ENCODE peak calls at places on chromosomes 16 and 17, in four cellular contexts. R is GM12878, M is suprapubic skin, V is cardiac muscle cell. C is an unnamed sample.

GRCh38 chr17:58534901-58535421 is 20.5 kb upstream of the MTMR4 start:
- DNase-seq in R (no peak), M (no peak), V (no peak), C (no peak)

GRCh38 chr17:66930933-66931332 is 33.6 kb upstream of the CACNG4 start:
- DNase-seq in R (no peak), M (no peak), V (no peak), C (no peak)

GRCh38 chr16:67256701-67257230 is 8.0 kb downstream of the SLC9A5 start:
- DNase-seq in R (no peak), M (no peak), V (no peak), C (no peak)

GRCh38 chr16:3950343-3951193 is 70.1 kb upstream of the CREBBP start:
- DNase-seq in R (no peak), M (peak), V (no peak), C (no peak)

GRCh38 chr16:70563571-70563970 is 40.0 kb downstream of the SF3B3 start:
- DNase-seq in R (no peak), M (no peak), V (no peak), C (no peak)

GRCh38 chr16:30187971-30188561 is 4.7 kb downstream of the CORO1A start:
- DNase-seq in R (no peak), M (peak), V (no peak), C (no peak)

GRCh38 chr16:89289428-89290395 is 72.2 kb downstream of the ZNF778 start:
- DNase-seq in R (no peak), M (no peak), V (peak), C (no peak)

GRCh38 chr16:67872631-67873434 is at the start of gene EDC4:
- DNase-seq in R (peak), M (peak), V (peak), C (peak)

GRCh38 chr17:83096401-83097220 is 17.2 kb downstream of the METRNL start:
- DNase-seq in R (no peak), M (no peak), V (no peak), C (no peak)

GRCh38 chr17:47264171-47264570 is 10.5 kb downstream of the ITGB3 start:
- DNase-seq in R (no peak), M (no peak), V (peak), C (no peak)

GRCh38 chr17:40242774-40243173 is 23.7 kb downstream of the WIPF2 start:
- DNase-seq in R (no peak), M (no peak), V (no peak), C (no peak)

GRCh38 chr16:2783581-2784375 is 3.6 kb downstream of the PRSS33 start:
- DNase-seq in R (no peak), M (peak), V (no peak), C (no peak)

GRCh38 chr17:1808649-1809048 is 21.1 kb downstream of the SMYD4 start:
- DNase-seq in R (no peak), M (no peak), V (no peak), C (no peak)

GRCh38 chr16:88599092-88599733 is 29.0 kb downstream of the ZC3H18 start:
- DNase-seq in R (no peak), M (no peak), V (no peak), C (peak)

GRCh38 chr17:78864117-78864516 is 23.5 kb upstream of the USP36 start:
- DNase-seq in R (no peak), M (no peak), V (no peak), C (no peak)

GRCh38 chr16:78045865-78046581 is 23.7 kb downstream of the CLEC3A start:
- DNase-seq in R (no peak), M (no peak), V (peak), C (no peak)

GRCh38 chr16:143456-143855 is 5.0 kb upstream of the NPRL3 start:
- DNase-seq in R (no peak), M (no peak), V (no peak), C (no peak)

GRCh38 chr16:4115209-4115940 is 867 bp downstream of the ADCY9 start:
- DNase-seq in R (no peak), M (no peak), V (peak), C (no peak)

GRCh38 chr16:17836868-17837602 is 366.3 kb upstream of the XYLT1 start:
- DNase-seq in R (no peak), M (no peak), V (no peak), C (no peak)

GRCh38 chr17:38848939-38849563 is 4.5 kb downstream of the RPL23 start:
- DNase-seq in R (no peak), M (no peak), V (no peak), C (no peak)

GRCh38 chr17:8060274-8060673 is 21.4 kb downstream of the ALOX15B start:
- DNase-seq in R (peak), M (peak), V (peak), C (no peak)

GRCh38 chr17:283911-284675 is 68.5 kb downstream of the RPH3AL start:
- DNase-seq in R (no peak), M (peak), V (no peak), C (no peak)

GRCh38 chr17:63395075-63395815 is 50.9 kb downstream of the CYB561 start:
- DNase-seq in R (no peak), M (no peak), V (peak), C (no peak)

GRCh38 chr16:24685539-24686432 is 43.7 kb upstream of the TNRC6A start:
- DNase-seq in R (no peak), M (no peak), V (peak), C (no peak)

GRCh38 chr17:75181608-75182318 is 996 bp downstream of the SUMO2 start:
- DNase-seq in R (no peak), M (no peak), V (peak), C (no peak)

GRCh38 chr16:75304521-75305363 is 53.3 kb upstream of the BCAR1 start:
- DNase-seq in R (no peak), M (peak), V (peak), C (no peak)

GRCh38 chr17:17022011-17022800 is 20.1 kb upstream of the MPRIP start:
- DNase-seq in R (no peak), M (no peak), V (no peak), C (no peak)
- H3K27ac ChIP-seq in R (no peak), M (peak), V (no peak), C (no peak)

GRCh38 chr16:49698416-49698815 is 157.5 kb downstream of the ZNF423 start:
- DNase-seq in R (no peak), M (no peak), V (peak), C (no peak)
- H3K27ac ChIP-seq in R (no peak), M (no peak), V (peak), C (peak)

DNA sequence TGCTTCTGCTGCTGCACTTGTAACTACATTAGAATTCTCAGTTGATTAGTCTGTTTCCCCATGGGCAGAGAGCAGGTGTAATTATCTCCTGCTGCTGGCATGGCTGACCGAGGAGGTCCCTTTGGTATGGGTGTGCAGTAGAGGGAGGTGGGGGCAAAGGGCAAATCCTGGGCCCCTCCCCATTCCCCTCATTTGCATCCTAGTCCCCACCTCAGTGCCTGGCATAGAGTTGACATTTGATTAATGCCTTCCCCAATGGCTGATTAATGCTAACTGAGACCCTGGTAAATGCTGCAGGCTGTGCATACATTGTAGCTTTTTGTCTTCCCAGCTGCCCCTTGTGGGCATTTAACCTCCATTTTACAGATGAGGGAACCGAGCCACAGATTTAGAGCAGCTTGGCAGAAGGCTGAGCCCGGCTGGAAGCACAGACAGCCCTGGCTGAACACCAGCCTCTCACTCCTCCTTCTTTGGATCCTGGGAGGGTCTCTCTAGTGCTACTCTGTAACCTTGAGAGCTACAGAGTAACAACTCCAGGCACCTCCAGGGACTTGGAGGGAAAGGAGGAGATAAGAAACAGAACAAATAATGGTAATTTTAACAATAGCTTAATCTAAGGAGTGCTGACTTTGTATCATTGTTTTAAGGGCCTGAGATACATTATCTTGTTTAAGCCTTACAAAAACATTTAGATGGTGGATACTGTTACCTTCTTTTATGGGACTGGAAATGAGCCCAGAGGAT is 5.1 kb downstream of the PLCG2 start:
- DNase-seq in R (no peak), M (no peak), V (peak), C (no peak)
- H3K27ac ChIP-seq in R (peak), M (no peak), V (peak), C (no peak)

DNA sequence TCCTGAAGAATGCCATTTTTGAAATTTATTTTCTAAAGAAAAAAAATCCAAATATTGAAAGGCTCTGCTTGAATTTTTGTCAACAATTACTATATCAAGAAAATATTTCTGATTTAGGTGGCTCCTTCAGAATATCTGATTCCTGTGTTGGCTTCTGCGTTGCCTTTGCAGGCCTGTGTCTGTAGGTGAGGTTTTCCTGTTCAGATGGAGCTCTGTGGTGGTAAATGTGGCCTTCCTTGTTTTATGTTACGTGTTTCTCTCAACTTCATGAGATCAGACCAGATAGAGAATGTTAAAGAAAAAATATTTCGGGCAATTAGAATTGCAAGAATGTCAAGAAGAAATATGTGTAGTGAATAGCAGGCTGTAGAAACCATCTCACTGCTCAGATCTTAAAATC is 69.7 kb downstream of the RPTOR start:
- DNase-seq in R (no peak), M (no peak), V (no peak), C (no peak)
- H3K27ac ChIP-seq in R (no peak), M (no peak), V (no peak), C (no peak)

GRCh38 chr17:28578246-28579195 is 1.8 kb upstream of the ALDOC start:
- DNase-seq in R (no peak), M (no peak), V (no peak), C (no peak)

GRCh38 chr17:28575126-28575795 is 1.4 kb downstream of the ALDOC start:
- DNase-seq in R (no peak), M (no peak), V (no peak), C (no peak)

GRCh38 chr17:28577466-28577824 is 750 bp upstream of the ALDOC start:
- DNase-seq in R (no peak), M (no peak), V (no peak), C (no peak)

GRCh38 chr17:28574536-28574935 is 2.2 kb downstream of the ALDOC start:
- DNase-seq in R (no peak), M (no peak), V (no peak), C (no peak)

GRCh38 chr17:28576758-28577465 is at the start of gene ALDOC:
- DNase-seq in R (peak), M (peak), V (peak), C (peak)
- H3K27ac ChIP-seq in R (peak), M (no peak), V (peak), C (peak)

GRCh38 chr17:31156326-31156725 is 61.5 kb downstream of the NF1 start:
- DNase-seq in R (no peak), M (no peak), V (no peak), C (no peak)

GRCh38 chr17:31152271-31152670 is 57.5 kb downstream of the NF1 start:
- DNase-seq in R (no peak), M (no peak), V (no peak), C (no peak)

GRCh38 chr17:31158741-31159377 is 64.1 kb downstream of the NF1 start:
- DNase-seq in R (no peak), M (no peak), V (no peak), C (no peak)

DNA sequence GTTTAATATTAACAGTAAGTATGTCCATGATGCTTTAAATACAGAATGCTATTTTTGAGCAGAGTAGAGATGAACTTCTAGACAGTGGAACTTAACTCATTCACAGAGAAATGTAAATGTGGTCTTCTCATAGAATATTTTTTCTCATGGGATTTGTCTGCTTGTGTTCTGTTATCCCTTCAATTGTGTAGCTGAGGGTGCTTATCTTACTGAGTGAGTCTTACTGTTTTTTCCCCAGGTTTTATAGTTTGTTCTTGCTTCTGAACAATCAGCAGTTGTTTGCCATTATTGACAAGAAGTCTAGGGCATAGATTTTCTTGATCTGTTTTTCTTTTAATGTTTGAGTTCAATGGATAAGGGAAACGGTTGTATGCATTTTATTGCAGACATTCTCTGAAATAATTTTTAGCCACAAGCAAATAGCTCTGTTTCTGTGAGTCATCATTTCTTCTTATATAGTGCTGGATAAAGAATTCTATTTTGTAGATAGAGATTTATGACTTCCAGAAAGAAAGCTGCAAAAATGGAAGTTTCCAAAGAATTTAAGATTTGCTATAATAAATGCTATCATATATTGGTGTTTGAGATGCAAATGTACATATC is 60.5 kb downstream of the NF1 start:
- DNase-seq in R (no peak), M (no peak), V (no peak), C (no peak)
- H3K27ac ChIP-seq in R (no peak), M (no peak), V (no peak), C (no peak)

DNA sequence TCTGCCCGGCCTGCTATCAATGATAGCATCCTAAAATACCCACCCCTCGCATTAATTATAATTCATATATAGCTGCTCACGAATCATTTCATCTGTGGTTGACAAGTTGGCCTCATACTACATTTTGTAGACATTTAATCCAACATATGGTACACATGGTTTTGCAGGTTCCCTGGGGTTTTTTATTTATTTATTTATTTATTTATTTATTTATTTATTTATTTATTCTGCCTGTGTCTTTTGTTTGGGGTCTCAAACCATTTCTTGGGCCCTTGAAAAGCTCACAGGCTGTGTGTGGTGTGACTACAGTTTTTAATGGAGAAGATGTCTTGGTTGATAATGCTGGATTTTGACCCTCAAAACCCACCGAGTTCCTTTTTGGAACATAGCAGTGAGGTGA is 47.3 kb upstream of the SALL1 start:
- DNase-seq in R (no peak), M (no peak), V (no peak), C (no peak)
- H3K27ac ChIP-seq in R (no peak), M (no peak), V (no peak), C (no peak)

C was measured in esophagus squamous epithelium.